ENCODE peak calls at places on chromosomes 13 and 19, in seven cellular contexts. R is thoracic aorta, J is heart left ventricle, F is choroid plexus epithelial cell, E is brain microvascular endothelial cell, V is fibroblast of lung, K is RWPE2. S is an unnamed sample.

GRCh38 chr19:28574212-28574611 is 638.7 kb downstream of the UQCRFS1 start:
- DNase-seq in R (no peak), J (no peak), F (no peak), E (no peak), V (no peak), K (no peak), S (no peak)

GRCh38 chr19:35055715-35056179 is 14.2 kb downstream of the HPN start:
- DNase-seq in R (no peak), J (no peak), F (no peak), E (no peak), V (no peak), K (no peak), S (no peak)

GRCh38 chr19:47839913-47840312 is 18.2 kb downstream of the CRX start:
- DNase-seq in R (no peak), J (no peak), F (peak), E (no peak), V (no peak), K (no peak), S (no peak)

GRCh38 chr19:8460516-8461298 is 15.9 kb downstream of the HNRNPM start:
- DNase-seq in R (no peak), J (no peak), F (no peak), E (no peak), V (no peak), K (no peak), S (no peak)

GRCh38 chr13:75530536-75530935 is 7.1 kb downstream of the COMMD6 start:
- DNase-seq in R (no peak), J (no peak), F (no peak), E (no peak), V (no peak), K (no peak), S (no peak)

GRCh38 chr19:10182847-10183246 is 11.9 kb downstream of the DNMT1 start:
- DNase-seq in R (no peak), J (no peak), F (no peak), E (no peak), V (no peak), K (no peak), S (no peak)

GRCh38 chr13:43529796-43530195 is 257.0 kb downstream of the ENOX1 start:
- DNase-seq in R (no peak), J (no peak), F (no peak), E (no peak), V (no peak), K (no peak), S (no peak)

GRCh38 chr19:11556634-11557420 is 2.2 kb downstream of the ELOF1 start:
- DNase-seq in R (no peak), J (no peak), F (no peak), E (no peak), V (no peak), K (no peak), S (no peak)

GRCh38 chr19:12194827-12195500 is 32.1 kb downstream of the ZNF136 start:
- DNase-seq in R (peak), J (peak), F (peak), E (peak), V (peak), K (peak), S (no peak)

GRCh38 chr13:110561335-110562033 is at the start of gene RAB20:
- DNase-seq in R (peak), J (peak), F (peak), E (peak), V (peak), K (peak), S (no peak)

GRCh38 chr19:16315825-16316505 is 8.7 kb upstream of the KLF2 start:
- DNase-seq in R (no peak), J (peak), F (peak), E (peak), V (peak), K (no peak), S (no peak)

GRCh38 chr13:48235814-48236135 is 2.8 kb downstream of the ITM2B start:
- DNase-seq in R (no peak), J (no peak), F (no peak), E (no peak), V (no peak), K (no peak), S (no peak)

GRCh38 chr19:39372047-39372802 is 18.7 kb downstream of the PAF1 start:
- DNase-seq in R (peak), J (peak), F (peak), E (peak), V (peak), K (no peak), S (no peak)

GRCh38 chr13:89474432-89474831 is 1803.3 kb downstream of the SLITRK5 start:
- DNase-seq in R (no peak), J (no peak), F (no peak), E (no peak), V (no peak), K (no peak), S (no peak)

GRCh38 chr13:79741006-79741405 is 260.1 kb downstream of the NDFIP2 start:
- DNase-seq in R (no peak), J (no peak), F (peak), E (peak), V (peak), K (no peak), S (no peak)

GRCh38 chr19:51904331-51905165 is at the start of gene ZNF649:
- DNase-seq in R (peak), J (peak), F (peak), E (peak), V (peak), K (peak), S (no peak)

GRCh38 chr19:12047868-12048267 is 4.9 kb downstream of the ZNF878 start:
- DNase-seq in R (no peak), J (no peak), F (no peak), E (no peak), V (no peak), K (no peak), S (no peak)

GRCh38 chr13:32031025-32031814 is at the start of gene FRY:
- DNase-seq in R (peak), J (peak), F (peak), E (peak), V (peak), K (peak), S (peak)
- TF ChIP-seq CTCF in R (peak), J (peak), F (peak), E (peak), V (peak), K (no peak), S (peak)

GRCh38 chr13:50387124-50387581 is 371.9 kb downstream of the KCNRG start:
- DNase-seq in R (no peak), J (peak), F (peak), E (no peak), V (peak), K (no peak), S (no peak)
- TF ChIP-seq CTCF in R (peak), J (peak), F (peak), E (peak), V (peak), K (no peak), S (peak)

GRCh38 chr13:39284801-39285388 is 246.6 kb downstream of the NHLRC3 start:
- DNase-seq in R (no peak), J (peak), F (peak), E (no peak), V (peak), K (no peak), S (no peak)
- TF ChIP-seq CTCF in R (no peak), J (peak), F (peak), E (peak), V (peak), K (no peak), S (peak)

GRCh38 chr19:6465006-6465405 is 935 bp downstream of the CRB3 start:
- DNase-seq in R (no peak), J (no peak), F (no peak), E (no peak), V (no peak), K (no peak), S (no peak)
- TF ChIP-seq CTCF in R (no peak), J (no peak), F (no peak), E (no peak), V (no peak), K (no peak), S (no peak)

DNA sequence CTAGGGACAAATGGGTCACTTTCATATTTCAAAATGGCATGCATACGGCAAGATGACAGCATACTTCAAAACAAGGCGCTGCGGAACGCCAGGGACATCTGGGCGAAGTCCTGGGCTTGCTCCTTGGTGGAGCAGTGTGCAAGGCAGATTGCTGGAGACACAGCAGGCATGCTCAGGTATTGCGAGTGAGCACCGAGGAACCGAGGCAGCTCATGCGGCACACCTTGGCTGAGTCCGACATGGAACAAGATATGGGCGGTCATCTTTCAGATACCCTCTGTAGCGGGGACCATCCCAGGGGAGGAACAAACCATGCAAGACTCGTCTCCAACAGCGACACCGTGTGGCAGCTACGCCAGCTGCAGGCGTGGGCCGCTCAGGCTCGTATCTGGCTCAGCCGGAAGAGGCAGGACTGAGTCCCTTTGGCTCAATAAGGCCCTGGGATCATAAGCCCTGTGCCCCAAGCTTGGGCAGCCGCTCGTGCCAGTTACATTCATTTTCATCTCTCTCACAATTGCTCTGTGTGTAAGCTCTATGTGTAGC is 112.4 kb downstream of the NUFIP1 start:
- DNase-seq in R (no peak), J (no peak), F (no peak), E (no peak), V (no peak), K (no peak), S (no peak)
- TF ChIP-seq CTCF in R (no peak), J (peak), F (peak), E (peak), V (peak), K (peak), S (peak)

GRCh38 chr19:6736917-6737283 is 480 bp downstream of the GPR108 start:
- DNase-seq in R (no peak), J (no peak), F (no peak), E (no peak), V (no peak), K (no peak), S (no peak)
- TF ChIP-seq CTCF in R (peak), J (no peak), F (no peak), E (no peak), V (no peak), K (no peak), S (peak)

DNA sequence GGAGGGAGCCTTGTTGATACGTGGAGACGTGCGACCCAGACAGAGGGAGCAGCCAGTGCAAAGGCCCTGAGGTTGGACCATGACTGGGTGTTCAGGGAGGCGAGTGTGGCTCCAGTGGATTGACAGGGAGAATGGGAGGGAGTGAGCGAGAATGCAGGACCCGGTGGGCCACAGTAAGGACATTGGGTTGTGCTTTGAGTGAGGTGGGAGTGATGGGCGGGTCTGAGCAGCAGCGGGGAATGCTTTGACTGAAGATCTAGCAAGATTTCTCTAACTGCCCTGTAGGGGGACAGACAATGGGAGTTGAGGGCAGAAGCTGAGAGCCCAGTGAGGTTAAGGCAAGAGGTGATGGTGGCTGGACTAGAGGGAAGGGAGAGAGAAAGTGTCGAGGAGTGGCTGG is 7.7 kb upstream of the NANOS2 start:
- DNase-seq in R (no peak), J (no peak), F (no peak), E (no peak), V (no peak), K (no peak), S (no peak)
- TF ChIP-seq CTCF in R (no peak), J (no peak), F (peak), E (peak), V (no peak), K (no peak), S (peak)

GRCh38 chr13:87661471-87661870 is 9.7 kb upstream of the SLITRK5 start:
- DNase-seq in R (no peak), J (no peak), F (peak), E (no peak), V (peak), K (no peak), S (no peak)

GRCh38 chr13:87656311-87656710 is 14.9 kb upstream of the SLITRK5 start:
- DNase-seq in R (no peak), J (no peak), F (no peak), E (no peak), V (peak), K (no peak), S (no peak)
- TF ChIP-seq CTCF in R (no peak), J (no peak), F (no peak), E (no peak), V (no peak), K (no peak), S (no peak)

GRCh38 chr19:5503598-5503997 is 48.4 kb downstream of the ZNRF4 start:
- DNase-seq in R (no peak), J (no peak), F (peak), E (no peak), V (no peak), K (no peak), S (no peak)

GRCh38 chr19:5507056-5507624 is 51.9 kb downstream of the ZNRF4 start:
- DNase-seq in R (no peak), J (no peak), F (no peak), E (no peak), V (no peak), K (no peak), S (no peak)

GRCh38 chr19:5501907-5502306 is 46.7 kb downstream of the ZNRF4 start:
- DNase-seq in R (no peak), J (no peak), F (no peak), E (no peak), V (no peak), K (no peak), S (no peak)

GRCh38 chr19:5498817-5499535 is 43.8 kb downstream of the ZNRF4 start:
- DNase-seq in R (no peak), J (no peak), F (no peak), E (no peak), V (no peak), K (no peak), S (no peak)

GRCh38 chr19:5504115-5504514 is 48.9 kb downstream of the ZNRF4 start:
- DNase-seq in R (no peak), J (no peak), F (no peak), E (no peak), V (no peak), K (no peak), S (no peak)
- TF ChIP-seq CTCF in R (no peak), J (no peak), F (peak), E (peak), V (no peak), K (no peak), S (peak)

GRCh38 chr19:50835103-50835784 is 1.9 kb upstream of the KLK15 start:
- DNase-seq in R (no peak), J (no peak), F (peak), E (no peak), V (no peak), K (no peak), S (peak)

GRCh38 chr19:50837300-50837699 is 3.9 kb upstream of the KLK15 start:
- DNase-seq in R (no peak), J (no peak), F (no peak), E (no peak), V (no peak), K (no peak), S (peak)

GRCh38 chr19:50836543-50837195 is 3.3 kb upstream of the KLK15 start:
- DNase-seq in R (no peak), J (no peak), F (no peak), E (no peak), V (no peak), K (no peak), S (peak)

GRCh38 chr19:50833802-50834167 is 411 bp upstream of the KLK15 start:
- DNase-seq in R (no peak), J (no peak), F (no peak), E (no peak), V (no peak), K (no peak), S (no peak)

GRCh38 chr19:50835785-50836542 is 2.6 kb upstream of the KLK15 start:
- DNase-seq in R (no peak), J (peak), F (peak), E (peak), V (peak), K (no peak), S (peak)
- TF ChIP-seq CTCF in R (no peak), J (no peak), F (no peak), E (no peak), V (no peak), K (no peak), S (no peak)